ENCODE peak calls at places on chromosomes 7 and 10, in eight cellular contexts. One of them, this sample, is unnamed.

GRCh38 chr10:94991243-94991888 is 52.9 kb downstream of the CYP2C9 start:
- DNase-seq in tibial nerve: no peak
- DNase-seq in ovary: no peak
- DNase-seq in uterus: no peak
- DNase-seq in heart left ventricle: no peak
- DNase-seq in mesenchymal stem cell: no peak
- DNase-seq in aorta: no peak
- DNase-seq in cardiac muscle cell: no peak
- DNase-seq in this sample: no peak

GRCh38 chr10:47365561-47365960 is 17.4 kb downstream of the RBP3 start:
- DNase-seq in heart left ventricle: no peak
- DNase-seq in cardiac muscle cell: no peak
- DNase-seq in ovary: no peak
- DNase-seq in uterus: no peak
- DNase-seq in aorta: no peak
- DNase-seq in tibial nerve: no peak
- DNase-seq in mesenchymal stem cell: no peak
- DNase-seq in this sample: no peak

GRCh38 chr10:83427101-83427500 is 712.2 kb upstream of the GHITM start:
- DNase-seq in heart left ventricle: no peak
- DNase-seq in cardiac muscle cell: no peak
- DNase-seq in aorta: no peak
- DNase-seq in tibial nerve: no peak
- DNase-seq in uterus: no peak
- DNase-seq in ovary: no peak
- DNase-seq in mesenchymal stem cell: no peak
- DNase-seq in this sample: no peak

GRCh38 chr10:17418249-17418648 is 36.1 kb downstream of the ST8SIA6 start:
- DNase-seq in aorta: no peak
- DNase-seq in cardiac muscle cell: peak; percentile 32
- DNase-seq in ovary: no peak
- DNase-seq in heart left ventricle: no peak
- DNase-seq in mesenchymal stem cell: no peak
- DNase-seq in uterus: no peak
- DNase-seq in tibial nerve: no peak
- DNase-seq in this sample: no peak

GRCh38 chr10:83373659-83374058 is 765.6 kb upstream of the GHITM start:
- DNase-seq in aorta: no peak
- DNase-seq in uterus: no peak
- DNase-seq in mesenchymal stem cell: peak; percentile 24
- DNase-seq in cardiac muscle cell: peak; percentile 66
- DNase-seq in heart left ventricle: no peak
- DNase-seq in tibial nerve: no peak
- DNase-seq in ovary: no peak
- DNase-seq in this sample: no peak

GRCh38 chr10:129707406-129708388 is 240.7 kb downstream of the MGMT start:
- DNase-seq in tibial nerve: no peak
- DNase-seq in cardiac muscle cell: peak; percentile 73
- DNase-seq in aorta: no peak
- DNase-seq in ovary: no peak
- DNase-seq in uterus: no peak
- DNase-seq in mesenchymal stem cell: no peak
- DNase-seq in heart left ventricle: peak; percentile 48
- DNase-seq in this sample: no peak

GRCh38 chr10:78196964-78197363 is 163.3 kb downstream of the RPS24 start:
- DNase-seq in aorta: no peak
- DNase-seq in ovary: no peak
- DNase-seq in mesenchymal stem cell: peak; percentile 87
- DNase-seq in uterus: no peak
- DNase-seq in cardiac muscle cell: peak; percentile 44
- DNase-seq in tibial nerve: no peak
- DNase-seq in heart left ventricle: no peak
- DNase-seq in this sample: no peak

GRCh38 chr10:25934673-25935139 is 677 bp downstream of the MYO3A start:
- DNase-seq in cardiac muscle cell: no peak
- DNase-seq in aorta: no peak
- DNase-seq in uterus: no peak
- DNase-seq in mesenchymal stem cell: no peak
- DNase-seq in tibial nerve: no peak
- DNase-seq in heart left ventricle: no peak
- DNase-seq in ovary: no peak
- DNase-seq in this sample: no peak

GRCh38 chr7:141875453-141875852 is 34.2 kb upstream of the PRSS37 start:
- DNase-seq in heart left ventricle: no peak
- DNase-seq in aorta: no peak
- DNase-seq in uterus: no peak
- DNase-seq in tibial nerve: no peak
- DNase-seq in mesenchymal stem cell: no peak
- DNase-seq in cardiac muscle cell: no peak
- DNase-seq in ovary: no peak
- DNase-seq in this sample: no peak

GRCh38 chr10:103851261-103851660 is 4.1 kb downstream of the SH3PXD2A start:
- DNase-seq in mesenchymal stem cell: no peak
- DNase-seq in cardiac muscle cell: no peak
- DNase-seq in uterus: no peak
- DNase-seq in aorta: no peak
- DNase-seq in tibial nerve: no peak
- DNase-seq in heart left ventricle: no peak
- DNase-seq in ovary: no peak
- DNase-seq in this sample: no peak

GRCh38 chr10:103852189-103852711 is 3.1 kb downstream of the SH3PXD2A start:
- DNase-seq in mesenchymal stem cell: peak; percentile 97
- DNase-seq in cardiac muscle cell: peak; percentile 65
- DNase-seq in ovary: no peak
- DNase-seq in tibial nerve: no peak
- DNase-seq in aorta: no peak
- DNase-seq in uterus: no peak
- DNase-seq in heart left ventricle: no peak
- DNase-seq in this sample: no peak

GRCh38 chr10:103849880-103850571 is 5.3 kb downstream of the SH3PXD2A start:
- DNase-seq in aorta: peak; percentile 67
- DNase-seq in ovary: peak; percentile 51
- DNase-seq in uterus: no peak
- DNase-seq in heart left ventricle: no peak
- DNase-seq in cardiac muscle cell: peak; percentile 76
- DNase-seq in tibial nerve: no peak
- DNase-seq in mesenchymal stem cell: peak; percentile 93
- DNase-seq in this sample: no peak

GRCh38 chr10:103849212-103849877 is 6.0 kb downstream of the SH3PXD2A start:
- DNase-seq in uterus: no peak
- DNase-seq in heart left ventricle: no peak
- DNase-seq in aorta: no peak
- DNase-seq in mesenchymal stem cell: no peak
- DNase-seq in ovary: no peak
- DNase-seq in tibial nerve: no peak
- DNase-seq in cardiac muscle cell: no peak
- DNase-seq in this sample: no peak

DNA sequence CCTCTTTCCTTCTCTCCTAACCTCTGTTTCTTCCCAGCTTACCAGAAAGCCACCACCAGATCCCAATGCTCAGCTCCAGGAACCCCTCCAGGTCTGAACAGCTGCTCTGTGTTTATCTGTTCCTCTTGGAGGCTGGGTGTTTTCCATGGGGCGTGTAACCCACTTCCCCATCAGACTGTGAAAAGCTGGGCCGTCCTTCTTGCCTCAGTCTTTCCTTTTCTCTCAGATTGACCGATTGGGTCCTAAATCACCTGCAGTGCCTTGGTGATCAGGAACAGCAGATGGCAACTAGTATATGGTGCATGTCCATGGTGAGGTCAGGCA is 4.8 kb downstream of the SH3PXD2A start:
- DNase-seq in ovary: no peak
- DNase-seq in tibial nerve: no peak
- DNase-seq in uterus: no peak
- DNase-seq in mesenchymal stem cell: no peak
- DNase-seq in heart left ventricle: no peak
- DNase-seq in cardiac muscle cell: no peak
- DNase-seq in aorta: no peak
- DNase-seq in this sample: no peak
- H3K4me1 ChIP-seq in ovary: peaks cover 27% of the 10 kb centered on the region
- H3K4me1 ChIP-seq in tibial nerve: no peaks in the 10 kb centered on the region
- H3K4me1 ChIP-seq in uterus: no peaks in the 10 kb centered on the region
- H3K4me1 ChIP-seq in mesenchymal stem cell: peaks cover 26% of the 10 kb centered on the region
- H3K4me1 ChIP-seq in heart left ventricle: peaks cover 82% of the 10 kb centered on the region
- H3K4me1 ChIP-seq in cardiac muscle cell: peaks cover 54% of the 10 kb centered on the region
- H3K4me1 ChIP-seq in aorta: peaks cover 2% of the 10 kb centered on the region
- H3K4me1 ChIP-seq in this sample: peaks cover 24% of the 10 kb centered on the region

DNA sequence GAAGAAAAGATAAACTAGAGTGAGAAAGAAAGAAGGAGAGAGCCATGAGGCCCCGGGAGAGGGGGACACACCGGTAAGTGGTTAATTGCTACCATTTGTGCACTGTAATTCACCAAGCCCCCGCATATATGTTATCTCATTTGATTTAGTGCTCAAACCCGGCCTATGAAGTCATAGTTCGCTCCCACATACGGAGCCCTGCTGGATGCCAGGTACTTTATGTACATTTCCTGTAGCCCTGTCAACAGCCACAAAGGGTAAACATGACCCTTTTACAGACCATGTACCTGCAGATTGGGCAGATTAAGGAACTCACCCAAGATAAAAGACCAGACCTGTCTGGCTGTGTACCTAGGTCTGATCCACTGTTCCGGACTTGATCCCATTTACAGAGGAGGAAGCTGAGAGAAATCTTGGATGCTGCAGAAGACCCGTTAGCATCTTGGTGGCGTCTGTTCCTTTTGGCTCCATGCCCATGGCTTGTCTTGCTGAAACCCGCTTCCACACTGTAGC is 32.2 kb downstream of the FAM241B start:
- DNase-seq in mesenchymal stem cell: no peak
- DNase-seq in ovary: no peak
- DNase-seq in heart left ventricle: no peak
- DNase-seq in aorta: no peak
- DNase-seq in cardiac muscle cell: no peak
- DNase-seq in tibial nerve: no peak
- DNase-seq in uterus: no peak
- DNase-seq in this sample: no peak
- H3K4me1 ChIP-seq in mesenchymal stem cell: peaks cover 39% of the 10 kb centered on the region
- H3K4me1 ChIP-seq in ovary: no peaks in the 10 kb centered on the region
- H3K4me1 ChIP-seq in heart left ventricle: no peaks in the 10 kb centered on the region
- H3K4me1 ChIP-seq in aorta: no peaks in the 10 kb centered on the region
- H3K4me1 ChIP-seq in cardiac muscle cell: peaks cover 65% of the 10 kb centered on the region
- H3K4me1 ChIP-seq in tibial nerve: no peaks in the 10 kb centered on the region
- H3K4me1 ChIP-seq in uterus: no peaks in the 10 kb centered on the region
- H3K4me1 ChIP-seq in this sample: no peaks in the 10 kb centered on the region

DNA sequence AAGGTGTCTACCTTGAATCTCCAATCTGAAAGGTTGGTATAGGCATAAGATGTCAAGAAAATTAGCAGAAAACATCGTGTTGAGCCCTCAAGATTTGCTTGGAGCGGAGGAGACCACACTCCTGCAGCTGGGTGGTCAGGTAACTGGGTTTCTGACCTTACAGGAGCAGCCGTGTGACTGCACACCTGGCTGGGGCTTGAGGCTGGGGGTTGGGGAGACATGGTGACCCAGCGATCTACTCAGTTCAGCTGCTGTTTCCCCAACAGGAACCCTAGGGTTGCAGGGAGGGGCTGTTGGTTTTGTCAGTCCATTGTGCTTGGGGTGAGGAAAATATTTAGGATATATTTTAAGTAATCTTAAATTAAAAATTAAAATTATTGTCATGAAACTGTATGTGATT is 147.0 kb upstream of the ZNF32 start:
- DNase-seq in aorta: no peak
- DNase-seq in mesenchymal stem cell: no peak
- DNase-seq in cardiac muscle cell: no peak
- DNase-seq in ovary: no peak
- DNase-seq in tibial nerve: no peak
- DNase-seq in heart left ventricle: no peak
- DNase-seq in uterus: no peak
- DNase-seq in this sample: no peak
- H3K4me1 ChIP-seq in aorta: no peaks in the 10 kb centered on the region
- H3K4me1 ChIP-seq in mesenchymal stem cell: peaks cover 2% of the 10 kb centered on the region
- H3K4me1 ChIP-seq in cardiac muscle cell: no peaks in the 10 kb centered on the region
- H3K4me1 ChIP-seq in ovary: peaks cover 1% of the 10 kb centered on the region
- H3K4me1 ChIP-seq in tibial nerve: no peaks in the 10 kb centered on the region
- H3K4me1 ChIP-seq in heart left ventricle: no peaks in the 10 kb centered on the region
- H3K4me1 ChIP-seq in uterus: no peaks in the 10 kb centered on the region
- H3K4me1 ChIP-seq in this sample: no peaks in the 10 kb centered on the region

DNA sequence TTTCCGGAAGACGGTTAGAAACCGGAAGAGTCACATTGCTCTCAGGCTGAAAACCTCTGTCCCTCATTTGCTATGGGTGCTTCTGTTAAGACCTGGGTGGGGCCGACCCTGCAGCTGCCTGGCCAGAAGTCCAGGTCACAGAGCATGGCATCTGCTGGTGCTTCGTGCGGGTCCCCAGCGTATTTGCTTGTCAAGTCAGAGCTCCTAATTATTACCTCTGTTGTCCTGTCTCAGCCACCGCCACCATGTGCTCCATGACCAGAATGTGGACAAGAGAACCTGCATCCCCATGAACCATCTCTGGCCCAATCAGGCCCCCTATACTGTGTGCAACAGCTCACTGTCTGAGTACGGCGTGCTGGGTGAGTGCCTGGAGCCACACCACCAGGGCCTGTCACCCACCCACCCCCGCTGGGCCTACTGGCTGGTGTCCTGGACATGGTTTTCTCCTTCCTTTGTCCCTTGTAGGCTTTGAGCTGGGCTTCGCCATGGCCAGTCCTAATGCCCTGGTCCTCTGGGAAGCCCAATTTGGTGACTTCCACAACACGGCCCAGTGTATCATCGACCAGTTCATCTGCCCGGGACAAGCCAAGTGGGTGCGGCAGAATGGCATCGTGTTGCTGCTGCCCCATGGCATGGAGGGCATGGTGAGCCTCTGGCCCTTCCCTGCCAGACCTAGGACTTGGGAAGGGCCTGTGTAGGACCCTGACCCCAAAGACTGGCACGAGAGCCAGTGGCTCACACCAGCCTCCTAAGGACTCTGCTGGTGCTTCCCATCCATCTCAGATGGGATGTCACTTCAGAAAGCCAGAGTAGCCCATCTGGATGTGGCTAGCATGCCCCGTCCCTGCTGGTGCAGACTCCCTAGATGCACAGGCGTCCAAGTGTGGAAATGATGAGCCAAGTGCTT is 51.3 kb upstream of the ZMIZ2 start:
- DNase-seq in ovary: no peak
- DNase-seq in cardiac muscle cell: no peak
- DNase-seq in mesenchymal stem cell: no peak
- DNase-seq in aorta: no peak
- DNase-seq in uterus: no peak
- DNase-seq in heart left ventricle: no peak
- DNase-seq in tibial nerve: no peak
- DNase-seq in this sample: no peak
- H3K4me1 ChIP-seq in ovary: no peaks in the 10 kb centered on the region
- H3K4me1 ChIP-seq in cardiac muscle cell: no peaks in the 10 kb centered on the region
- H3K4me1 ChIP-seq in mesenchymal stem cell: peaks cover 13% of the 10 kb centered on the region
- H3K4me1 ChIP-seq in aorta: no peaks in the 10 kb centered on the region
- H3K4me1 ChIP-seq in uterus: no peaks in the 10 kb centered on the region
- H3K4me1 ChIP-seq in heart left ventricle: no peaks in the 10 kb centered on the region
- H3K4me1 ChIP-seq in tibial nerve: no peaks in the 10 kb centered on the region
- H3K4me1 ChIP-seq in this sample: no peaks in the 10 kb centered on the region

GRCh38 chr7:4722960-4723359 is 40.9 kb downstream of the FOXK1 start:
- DNase-seq in aorta: no peak
- DNase-seq in ovary: no peak
- DNase-seq in tibial nerve: no peak
- DNase-seq in uterus: no peak
- DNase-seq in mesenchymal stem cell: no peak
- DNase-seq in heart left ventricle: no peak
- DNase-seq in cardiac muscle cell: no peak
- DNase-seq in this sample: no peak
- H3K4me1 ChIP-seq in aorta: no peaks in the 10 kb centered on the region
- H3K4me1 ChIP-seq in ovary: peaks cover 13% of the 10 kb centered on the region
- H3K4me1 ChIP-seq in tibial nerve: no peaks in the 10 kb centered on the region
- H3K4me1 ChIP-seq in uterus: peaks cover 18% of the 10 kb centered on the region
- H3K4me1 ChIP-seq in mesenchymal stem cell: peaks cover 42% of the 10 kb centered on the region
- H3K4me1 ChIP-seq in heart left ventricle: peaks cover 43% of the 10 kb centered on the region
- H3K4me1 ChIP-seq in cardiac muscle cell: peaks cover 42% of the 10 kb centered on the region
- H3K4me1 ChIP-seq in this sample: peaks cover 12% of the 10 kb centered on the region